ENCODE peak calls at places on chromosome 18, in five cellular contexts. G is HepG2, H is tibial artery, U is GM12865, D is body of pancreas. B is an unnamed sample.

GRCh38 chr18:6482198-6482977 is 67.7 kb upstream of the L3MBTL4 start:
- DNase-seq in H (peak), U (peak), G (peak), D (peak), B (peak)

GRCh38 chr18:68056936-68057335 is 540.4 kb upstream of the DSEL start:
- DNase-seq in H (no peak), G (no peak), D (no peak), U (no peak), B (peak)

GRCh38 chr18:24514439-24514838 is 54.0 kb downstream of the HRH4 start:
- DNase-seq in H (no peak), U (peak), G (peak), D (no peak), B (no peak)

GRCh38 chr18:76923485-76924085 is 101.2 kb downstream of the ZNF236 start:
- DNase-seq in U (peak), G (peak), D (no peak), H (no peak), B (no peak)

GRCh38 chr18:23069481-23069880 is 65.8 kb upstream of the CABLES1 start:
- DNase-seq in H (no peak), D (no peak), G (no peak), U (no peak), B (no peak)

GRCh38 chr18:23580677-23581367 is 5.5 kb downstream of the NPC1 start:
- DNase-seq in U (no peak), D (no peak), H (no peak), G (no peak), B (peak)

GRCh38 chr18:57242285-57242684 is 95.4 kb downstream of the BOD1L2 start:
- DNase-seq in G (no peak), D (no peak), H (no peak), U (no peak), B (no peak)

GRCh38 chr18:13696961-13697360 is 29.4 kb downstream of the FAM210A start:
- DNase-seq in H (no peak), U (no peak), G (no peak), D (no peak), B (no peak)

GRCh38 chr18:51070545-51070944 is 40.5 kb downstream of the SMAD4 start:
- DNase-seq in U (no peak), H (no peak), D (no peak), G (no peak), B (peak)

GRCh38 chr18:45339819-45340550 is 275.3 kb upstream of the SLC14A2 start:
- DNase-seq in D (no peak), U (no peak), G (no peak), H (no peak), B (no peak)

GRCh38 chr18:75204262-75204977 is 4.5 kb downstream of the PTGR3 start:
- DNase-seq in U (no peak), G (no peak), D (no peak), H (no peak), B (no peak)

DNA sequence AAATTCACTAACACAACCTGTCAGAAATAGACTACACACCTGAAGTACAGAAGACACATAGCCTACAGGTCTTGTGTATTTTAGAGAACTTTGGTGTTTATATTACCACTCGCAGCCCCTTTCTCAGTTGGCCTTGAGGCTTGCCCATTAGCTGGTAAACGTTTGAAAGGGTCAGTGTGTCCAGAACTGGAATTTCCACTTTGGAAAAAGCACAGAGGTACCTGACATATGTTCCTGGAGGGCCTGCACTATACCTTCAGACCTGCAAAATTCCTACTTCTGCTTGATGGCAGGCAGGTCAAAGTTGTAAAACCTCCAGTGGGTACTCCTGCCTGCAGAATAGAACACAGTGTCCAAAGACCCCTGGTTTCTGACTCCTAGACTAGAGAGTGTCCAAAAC is 3.0 kb downstream of the KCTD1 start:
- DNase-seq in D (peak), H (no peak), U (no peak), G (peak), B (no peak)
- H3K4me3 ChIP-seq in D (no peak), H (no peak), U (no peak), G (peak), B (no peak)

GRCh38 chr18:12283256-12283655 is 24.8 kb upstream of the TUBB6 start:
- DNase-seq in G (peak), U (no peak), D (no peak), H (no peak), B (no peak)
- TF ChIP-seq CTCF in G (peak), U (peak), D (peak), H (no peak), B (no peak)

DNA sequence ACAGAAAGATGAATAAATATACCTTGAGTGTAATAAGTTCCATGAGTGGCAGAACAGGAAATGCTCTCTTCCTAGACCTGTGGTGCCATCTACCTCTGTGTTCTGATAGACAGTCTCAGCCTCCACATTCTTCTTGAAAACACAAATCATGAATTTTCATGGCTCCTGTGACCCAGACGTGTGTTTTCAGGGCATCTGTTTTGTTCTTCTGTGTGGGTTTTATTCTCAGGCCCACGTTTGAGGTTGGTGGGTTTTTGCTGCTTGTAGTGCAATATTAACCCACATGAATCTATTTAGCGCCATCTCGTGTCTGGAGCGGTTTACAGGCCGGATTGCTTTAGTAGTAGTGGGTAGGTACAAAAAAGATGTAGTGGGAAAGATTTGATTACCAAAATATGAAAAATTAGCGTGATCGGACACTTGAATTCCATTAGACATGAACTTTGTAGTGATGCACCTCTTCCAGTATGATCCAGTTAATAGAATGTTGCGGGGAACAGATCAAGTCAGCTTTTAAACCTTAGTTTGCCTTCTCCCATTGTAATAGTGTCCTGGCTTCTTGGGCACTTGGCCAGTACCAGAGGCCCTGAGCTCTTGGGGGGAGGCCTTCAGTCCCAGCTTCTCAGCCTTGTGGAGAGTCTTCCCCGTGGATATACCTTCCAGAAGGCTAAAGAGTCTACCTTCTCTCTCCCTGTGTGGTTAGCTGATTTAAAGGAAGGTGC is 256.5 kb downstream of the TPGS2 start:
- DNase-seq in D (peak), G (peak), U (peak), H (peak), B (peak)
- H3K4me3 ChIP-seq in D (no peak), G (no peak), U (no peak), H (no peak), B (no peak)

DNA sequence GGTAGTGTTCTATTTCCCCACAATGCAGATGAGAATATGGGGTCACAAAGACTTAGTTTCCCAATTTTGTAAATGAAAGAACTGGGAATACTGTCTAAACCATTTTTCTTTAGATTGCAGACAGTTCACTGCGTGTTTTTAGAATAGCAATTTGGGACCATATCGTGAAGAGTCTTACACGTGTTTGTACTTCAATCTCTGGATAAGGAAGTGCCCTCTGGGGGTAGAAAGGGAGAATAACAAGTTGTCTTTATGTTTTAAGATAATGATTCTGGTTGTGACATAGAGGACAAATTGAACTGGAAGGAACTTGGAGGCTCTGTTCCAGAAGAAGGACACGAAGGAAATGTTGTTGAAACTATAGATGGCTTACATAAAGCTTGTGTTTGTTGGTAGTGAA is 457.7 kb downstream of the CBLN2 start:
- DNase-seq in D (no peak), H (no peak), U (peak), G (peak), B (no peak)
- TF ChIP-seq CTCF in D (peak), H (no peak), U (peak), G (peak), B (peak)

GRCh38 chr18:8979258-8979988 is 123.1 kb upstream of the NDUFV2 start:
- DNase-seq in U (peak), G (no peak), H (no peak), D (no peak), B (no peak)

GRCh38 chr18:8984131-8984670 is 118.3 kb upstream of the NDUFV2 start:
- DNase-seq in D (no peak), U (no peak), H (no peak), G (no peak), B (no peak)

GRCh38 chr18:8978394-8978793 is 124.1 kb upstream of the NDUFV2 start:
- DNase-seq in D (no peak), H (no peak), U (no peak), G (no peak), B (no peak)

GRCh38 chr18:8980496-8981402 is 121.8 kb upstream of the NDUFV2 start:
- DNase-seq in H (no peak), U (no peak), G (no peak), D (no peak), B (no peak)

GRCh38 chr18:8982416-8983183 is 119.9 kb upstream of the NDUFV2 start:
- DNase-seq in U (peak), H (no peak), G (peak), D (peak), B (peak)
- H3K4me3 ChIP-seq in U (no peak), H (no peak), G (peak), D (no peak), B (no peak)

GRCh38 chr18:31508781-31509180 is 10.8 kb downstream of the DSG2 start:
- DNase-seq in G (no peak), D (no peak), U (no peak), H (no peak), B (no peak)

GRCh38 chr18:31512203-31512764 is 14.3 kb downstream of the DSG2 start:
- DNase-seq in U (no peak), H (no peak), D (peak), G (peak), B (no peak)

GRCh38 chr18:31509571-31509970 is 11.6 kb downstream of the DSG2 start:
- DNase-seq in D (no peak), U (no peak), G (peak), H (no peak), B (no peak)

GRCh38 chr18:31511098-31511497 is 13.1 kb downstream of the DSG2 start:
- DNase-seq in H (no peak), D (no peak), U (no peak), G (no peak), B (no peak)

GRCh38 chr18:31510319-31510718 is 12.3 kb downstream of the DSG2 start:
- DNase-seq in D (no peak), H (no peak), G (peak), U (no peak), B (no peak)
- TF ChIP-seq CTCF in D (no peak), H (no peak), G (no peak), U (no peak), B (no peak)

B was measured in AG09309.